ENCODE peak calls at places on chromosome 5, in five cellular contexts. A, O, Y, Q and F are unnamed samples.

GRCh38 chr5:45578270-45578669 is 117.9 kb downstream of the HCN1 start:
- DNase-seq in A (no peak), O (no peak), Y (peak; percentile 11), Q (no peak), F (no peak)

GRCh38 chr5:80191991-80192398 is 63.9 kb downstream of the SERINC5 start:
- DNase-seq in A (peak; percentile 24), O (peak; percentile 55), Y (no peak), Q (no peak), F (no peak)

GRCh38 chr5:106454651-106455415 is 1215.9 kb downstream of the EFNA5 start:
- DNase-seq in A (no peak), O (no peak), Y (peak; percentile 66), Q (peak; percentile 31), F (no peak)

GRCh38 chr5:129670944-129671343 is 77.0 kb upstream of the MINAR2 start:
- DNase-seq in A (no peak), O (no peak), Y (peak; percentile 74), Q (peak; percentile 60), F (no peak)

GRCh38 chr5:103232393-103232999 is 26.1 kb upstream of the MACIR start:
- DNase-seq in A (no peak), O (no peak), Y (peak; percentile 74), Q (no peak), F (no peak)

GRCh38 chr5:122126177-122126701 is 3.1 kb upstream of the ZNF474 start:
- DNase-seq in A (no peak), O (no peak), Y (peak; percentile 18), Q (peak; percentile 72), F (no peak)

GRCh38 chr5:34675857-34676256 is 19.7 kb downstream of the RAI14 start:
- DNase-seq in A (no peak), O (no peak), Y (no peak), Q (no peak), F (no peak)

GRCh38 chr5:125812631-125813030 is 610.6 kb upstream of the GRAMD2B start:
- DNase-seq in A (no peak), O (no peak), Y (no peak), Q (no peak), F (no peak)

GRCh38 chr5:139394654-139395566 is at the start of gene PROB1:
- DNase-seq in A (no peak), O (no peak), Y (no peak), Q (no peak), F (no peak)

GRCh38 chr5:24401767-24402166 is 243.0 kb downstream of the CDH10 start:
- DNase-seq in A (no peak), O (no peak), Y (peak; percentile 10), Q (peak; percentile 35), F (no peak)

GRCh38 chr5:110634475-110634874 is 92.0 kb downstream of the TMEM232 start:
- DNase-seq in A (no peak), O (no peak), Y (no peak), Q (no peak), F (no peak)

GRCh38 chr5:179220716-179221115 is 124.5 kb downstream of the ADAMTS2 start:
- DNase-seq in A (no peak), O (no peak), Y (no peak), Q (no peak), F (no peak)

GRCh38 chr5:167413503-167413902 is 877.9 kb upstream of the WWC1 start:
- DNase-seq in A (no peak), O (no peak), Y (no peak), Q (no peak), F (no peak)

GRCh38 chr5:40909723-40910122 is 426 bp downstream of the C7 start:
- DNase-seq in A (no peak), O (no peak), Y (peak; percentile 54), Q (no peak), F (no peak)

GRCh38 chr5:126909856-126910255 is 120.5 kb downstream of the MARCHF3 start:
- DNase-seq in A (no peak), O (no peak), Y (peak; percentile 28), Q (no peak), F (no peak)

GRCh38 chr5:170722316-170722715 is 61.2 kb upstream of the GABRP start:
- DNase-seq in A (no peak), O (no peak), Y (no peak), Q (no peak), F (no peak)

GRCh38 chr5:22500521-22500920 is 352.6 kb downstream of the CDH12 start:
- DNase-seq in A (no peak), O (no peak), Y (no peak), Q (no peak), F (no peak)

GRCh38 chr5:139140631-139141071 is 57.5 kb downstream of the SIL1 start:
- DNase-seq in A (no peak), O (no peak), Y (peak; percentile 18), Q (no peak), F (no peak)

GRCh38 chr5:116658141-116658540 is 83.5 kb upstream of the SEMA6A start:
- DNase-seq in A (no peak), O (no peak), Y (no peak), Q (no peak), F (no peak)

GRCh38 chr5:172362755-172363154 is 79.2 kb upstream of the UBTD2 start:
- DNase-seq in A (no peak), O (no peak), Y (peak; percentile 31), Q (no peak), F (no peak)

GRCh38 chr5:180647941-180648500 is 1.4 kb downstream of the FLT4 start:
- DNase-seq in A (no peak), O (no peak), Y (no peak), Q (no peak), F (no peak)
- H3K4me3 ChIP-seq in A (no peak overlapping the region), O (no peak overlapping the region), Y (no peak overlapping the region), Q (no peak overlapping the region), F (no peak overlapping the region)

GRCh38 chr5:61279725-61280124 is 52.3 kb upstream of the ZSWIM6 start:
- DNase-seq in A (no peak), O (no peak), Y (no peak), Q (no peak), F (no peak)

GRCh38 chr5:61274561-61274960 is 57.5 kb upstream of the ZSWIM6 start:
- DNase-seq in A (no peak), O (no peak), Y (peak; percentile 65), Q (peak; percentile 30), F (no peak)

GRCh38 chr5:61275841-61276240 is 56.2 kb upstream of the ZSWIM6 start:
- DNase-seq in A (peak; percentile 35), O (no peak), Y (peak; percentile 71), Q (peak; percentile 73), F (no peak)

GRCh38 chr5:61277781-61278180 is 54.3 kb upstream of the ZSWIM6 start:
- DNase-seq in A (no peak), O (no peak), Y (no peak), Q (no peak), F (no peak)

DNA sequence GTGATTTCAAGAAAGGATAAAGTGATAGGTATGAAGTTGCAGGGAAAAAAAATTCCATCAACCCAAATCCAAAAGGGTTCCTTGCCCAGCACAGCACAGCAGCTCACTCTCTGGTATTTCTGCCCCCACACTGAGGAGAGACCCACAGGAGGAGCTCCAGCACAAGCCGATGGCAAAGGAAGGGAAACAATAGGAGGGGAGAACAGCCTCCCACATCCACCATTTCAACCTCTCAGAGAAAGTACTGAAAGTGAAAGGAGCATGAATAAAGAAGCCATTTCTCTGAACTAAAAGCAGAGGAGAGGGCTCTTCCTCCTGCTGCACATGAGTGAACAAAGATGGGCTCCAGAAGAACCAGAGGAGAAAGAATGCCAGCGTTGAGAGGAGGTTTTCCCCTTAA is 54.9 kb upstream of the ZSWIM6 start:
- DNase-seq in A (no peak), O (no peak), Y (peak; percentile 76), Q (peak; percentile 28), F (no peak)
- H3K4me3 ChIP-seq in A (no peak overlapping the region), O (no peak overlapping the region), Y (peak overlapping the region; percentile 2), Q (no peak overlapping the region), F (no peak overlapping the region)

GRCh38 chr5:149416977-149417713 is 38.1 kb upstream of the IL17B start:
- DNase-seq in A (no peak), O (peak; percentile 67), Y (no peak), Q (no peak), F (no peak)

GRCh38 chr5:149412783-149413476 is 33.8 kb upstream of the IL17B start:
- DNase-seq in A (no peak), O (peak; percentile 53), Y (no peak), Q (no peak), F (no peak)

GRCh38 chr5:149413477-149414210 is 34.6 kb upstream of the IL17B start:
- DNase-seq in A (no peak), O (peak; percentile 29), Y (no peak), Q (no peak), F (no peak)

GRCh38 chr5:149415245-149415967 is 36.3 kb upstream of the IL17B start:
- DNase-seq in A (no peak), O (no peak), Y (no peak), Q (no peak), F (no peak)

GRCh38 chr5:149414405-149415244 is 35.5 kb upstream of the IL17B start:
- DNase-seq in A (no peak), O (peak; percentile 44), Y (peak; percentile 94), Q (peak; percentile 88), F (no peak)
- H3K4me3 ChIP-seq in A (peak overlapping the region; percentile 16), O (peak overlapping the region; percentile 21), Y (no peak overlapping the region), Q (no peak overlapping the region), F (peak overlapping the region; percentile 63)

GRCh38 chr5:68369436-68370125 is 154.0 kb downstream of the PIK3R1 start:
- DNase-seq in A (no peak), O (no peak), Y (no peak), Q (no peak), F (no peak)
- H3K4me3 ChIP-seq in A (no peak overlapping the region), O (no peak overlapping the region), Y (no peak overlapping the region), Q (no peak overlapping the region), F (no peak overlapping the region)

DNA sequence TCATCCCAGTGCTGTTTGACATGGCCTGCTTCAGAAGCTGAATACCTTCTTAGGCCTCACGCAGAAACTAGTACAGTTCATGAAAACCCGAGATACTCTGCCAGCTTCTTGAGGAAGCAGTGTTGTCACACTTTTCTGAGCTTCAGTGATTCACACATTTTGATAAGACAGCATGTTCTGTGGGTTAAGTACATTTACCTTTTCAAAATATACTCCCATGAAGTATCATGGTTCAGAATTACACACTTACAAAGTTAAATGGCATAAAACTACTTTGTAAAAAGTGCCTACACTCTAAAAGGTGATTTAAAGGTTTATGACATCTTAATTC is 56.9 kb downstream of the VCAN start:
- DNase-seq in A (no peak), O (no peak), Y (peak; percentile 36), Q (no peak), F (no peak)
- H3K4me3 ChIP-seq in A (no peak overlapping the region), O (no peak overlapping the region), Y (no peak overlapping the region), Q (no peak overlapping the region), F (no peak overlapping the region)

DNA sequence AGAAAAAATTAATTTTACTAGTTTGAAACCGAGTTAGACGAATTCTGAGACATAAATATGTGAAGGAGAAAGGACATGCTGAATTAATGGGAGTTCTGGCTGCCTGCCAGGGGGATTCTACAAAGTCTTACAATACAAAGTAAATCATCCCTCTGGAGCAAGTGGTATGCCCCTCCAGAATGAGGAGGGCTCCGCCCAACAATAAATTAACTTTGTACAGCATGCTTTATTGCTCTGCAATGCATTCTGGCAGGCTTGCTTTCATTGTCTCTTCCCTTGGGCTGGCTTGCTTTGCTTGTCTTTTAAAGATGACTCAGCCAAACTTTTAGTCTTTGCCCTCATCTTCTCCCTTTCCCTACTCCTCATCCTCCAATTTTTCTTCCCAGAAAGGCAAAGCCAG is 11.7 kb upstream of the PCDHB1 start:
- DNase-seq in A (no peak), O (no peak), Y (no peak), Q (no peak), F (no peak)
- H3K4me3 ChIP-seq in A (no peak overlapping the region), O (no peak overlapping the region), Y (no peak overlapping the region), Q (no peak overlapping the region), F (no peak overlapping the region)

GRCh38 chr5:757931-758697 is 26.4 kb downstream of the ZDHHC11B start:
- DNase-seq in A (peak; percentile 60), O (no peak), Y (no peak), Q (no peak), F (peak; percentile 37)
- H3K4me3 ChIP-seq in A (no peak overlapping the region), O (no peak overlapping the region), Y (no peak overlapping the region), Q (no peak overlapping the region), F (peak overlapping the region; percentile 27)

GRCh38 chr5:149381261-149381985 is 2.3 kb upstream of the IL17B start:
- DNase-seq in A (no peak), O (no peak), Y (no peak), Q (no peak), F (no peak)
- H3K4me3 ChIP-seq in A (peak overlapping the region; percentile 27), O (no peak overlapping the region), Y (no peak overlapping the region), Q (no peak overlapping the region), F (peak overlapping the region; percentile 28)